ENCODE peak calls at places on chromosomes 7 and 10, in four cellular contexts. One of them, this sample, is unnamed.

GRCh38 chr7:18212788-18213187 is 185.1 kb upstream of the PRPS1L1 start:
- DNase-seq in cardiac muscle cell: peak
- DNase-seq in GM19239: no peak
- DNase-seq in left ventricle myocardium superior: no peak
- DNase-seq in this sample: no peak

GRCh38 chr7:25361863-25362262 is 133.6 kb upstream of the NPVF start:
- DNase-seq in cardiac muscle cell: no peak
- DNase-seq in GM19239: no peak
- DNase-seq in left ventricle myocardium superior: no peak
- DNase-seq in this sample: no peak

GRCh38 chr7:149732611-149733010 is 40.8 kb downstream of the ZNF467 start:
- DNase-seq in cardiac muscle cell: no peak
- DNase-seq in left ventricle myocardium superior: no peak
- DNase-seq in GM19239: no peak
- DNase-seq in this sample: no peak

GRCh38 chr7:81846398-81846797 is 76.6 kb upstream of the HGF start:
- DNase-seq in cardiac muscle cell: no peak
- DNase-seq in GM19239: no peak
- DNase-seq in left ventricle myocardium superior: no peak
- DNase-seq in this sample: no peak

GRCh38 chr10:114304017-114304565 is 65.0 kb downstream of the VWA2 start:
- DNase-seq in GM19239: peak
- DNase-seq in cardiac muscle cell: peak
- DNase-seq in left ventricle myocardium superior: peak
- DNase-seq in this sample: no peak

GRCh38 chr10:96082748-96083147 is 39.4 kb downstream of the CCNJ start:
- DNase-seq in cardiac muscle cell: no peak
- DNase-seq in GM19239: no peak
- DNase-seq in left ventricle myocardium superior: no peak
- DNase-seq in this sample: no peak

GRCh38 chr7:80563561-80564327 is 51.9 kb upstream of the GNAT3 start:
- DNase-seq in cardiac muscle cell: no peak
- DNase-seq in GM19239: no peak
- DNase-seq in left ventricle myocardium superior: no peak
- DNase-seq in this sample: no peak

GRCh38 chr7:50632561-50633413 is 67.6 kb upstream of the DDC start:
- DNase-seq in cardiac muscle cell: peak
- DNase-seq in GM19239: peak
- DNase-seq in left ventricle myocardium superior: no peak
- DNase-seq in this sample: no peak

GRCh38 chr10:10685566-10685965 is 332.1 kb upstream of the CELF2 start:
- DNase-seq in cardiac muscle cell: no peak
- DNase-seq in left ventricle myocardium superior: no peak
- DNase-seq in GM19239: no peak
- DNase-seq in this sample: no peak

GRCh38 chr10:77849039-77849664 is 77.4 kb downstream of the DLG5 start:
- DNase-seq in cardiac muscle cell: peak
- DNase-seq in left ventricle myocardium superior: no peak
- DNase-seq in GM19239: no peak
- DNase-seq in this sample: no peak

GRCh38 chr7:374706-375490 is 84.9 kb downstream of the FOXL3 start:
- DNase-seq in GM19239: no peak
- DNase-seq in left ventricle myocardium superior: peak
- DNase-seq in cardiac muscle cell: no peak
- DNase-seq in this sample: no peak

GRCh38 chr10:69397972-69398371 is 18.7 kb downstream of the TACR2 start:
- DNase-seq in GM19239: no peak
- DNase-seq in cardiac muscle cell: no peak
- DNase-seq in left ventricle myocardium superior: no peak
- DNase-seq in this sample: no peak

GRCh38 chr7:141335164-141335563 is 216.0 kb upstream of the AGK start:
- DNase-seq in GM19239: no peak
- DNase-seq in cardiac muscle cell: no peak
- DNase-seq in left ventricle myocardium superior: no peak
- DNase-seq in this sample: no peak

GRCh38 chr7:106944035-106944665 is 79.1 kb downstream of the PIK3CG start:
- DNase-seq in cardiac muscle cell: no peak
- DNase-seq in left ventricle myocardium superior: no peak
- DNase-seq in GM19239: no peak
- DNase-seq in this sample: no peak

GRCh38 chr10:78578929-78579328 is 489.8 kb upstream of the ZMIZ1 start:
- DNase-seq in GM19239: no peak
- DNase-seq in left ventricle myocardium superior: no peak
- DNase-seq in cardiac muscle cell: no peak
- DNase-seq in this sample: no peak

GRCh38 chr7:7868245-7868899 is 100.2 kb upstream of the GLCCI1 start:
- DNase-seq in left ventricle myocardium superior: no peak
- DNase-seq in cardiac muscle cell: no peak
- DNase-seq in GM19239: no peak
- DNase-seq in this sample: no peak

GRCh38 chr10:77082601-77083252 is 554.9 kb downstream of the KCNMA1 start:
- DNase-seq in GM19239: no peak
- DNase-seq in left ventricle myocardium superior: no peak
- DNase-seq in cardiac muscle cell: no peak
- DNase-seq in this sample: no peak

GRCh38 chr10:46534828-46535524 is 21.5 kb downstream of the GPRIN2 start:
- DNase-seq in left ventricle myocardium superior: peak
- DNase-seq in cardiac muscle cell: no peak
- DNase-seq in GM19239: no peak
- DNase-seq in this sample: peak

GRCh38 chr10:79239930-79240713 is 107.1 kb upstream of the PPIF start:
- DNase-seq in left ventricle myocardium superior: no peak
- DNase-seq in GM19239: no peak
- DNase-seq in cardiac muscle cell: peak
- DNase-seq in this sample: no peak

GRCh38 chr7:151671514-151671913 is 151.8 kb upstream of the RHEB start:
- DNase-seq in cardiac muscle cell: no peak
- DNase-seq in GM19239: no peak
- DNase-seq in left ventricle myocardium superior: peak
- DNase-seq in this sample: no peak

GRCh38 chr7:105796365-105796764 is 80.0 kb downstream of the ATXN7L1 start:
- DNase-seq in cardiac muscle cell: no peak
- DNase-seq in left ventricle myocardium superior: no peak
- DNase-seq in GM19239: no peak
- DNase-seq in this sample: no peak

GRCh38 chr7:77887567-77887966 is 89.0 kb downstream of the PHTF2 start:
- DNase-seq in cardiac muscle cell: no peak
- DNase-seq in GM19239: no peak
- DNase-seq in left ventricle myocardium superior: no peak
- DNase-seq in this sample: no peak

GRCh38 chr7:51970961-51971655 is 654.5 kb upstream of the COBL start:
- DNase-seq in left ventricle myocardium superior: no peak
- DNase-seq in GM19239: no peak
- DNase-seq in cardiac muscle cell: no peak
- DNase-seq in this sample: peak

GRCh38 chr7:130309986-130310385 is 17.0 kb downstream of the CPA4 start:
- DNase-seq in cardiac muscle cell: no peak
- DNase-seq in left ventricle myocardium superior: no peak
- DNase-seq in GM19239: no peak
- DNase-seq in this sample: no peak

GRCh38 chr10:69632516-69633199 is 2.6 kb downstream of the FAM241B start:
- DNase-seq in GM19239: no peak
- DNase-seq in left ventricle myocardium superior: no peak
- DNase-seq in cardiac muscle cell: no peak
- DNase-seq in this sample: no peak

GRCh38 chr10:46541017-46541661 is 15.3 kb downstream of the GPRIN2 start:
- DNase-seq in cardiac muscle cell: peak
- DNase-seq in GM19239: no peak
- DNase-seq in left ventricle myocardium superior: peak
- DNase-seq in this sample: peak

GRCh38 chr7:108384721-108385483 is 71.3 kb downstream of the NRCAM start:
- DNase-seq in cardiac muscle cell: no peak
- DNase-seq in left ventricle myocardium superior: no peak
- DNase-seq in GM19239: no peak
- DNase-seq in this sample: no peak

GRCh38 chr10:115033898-115034297 is 59.3 kb upstream of the ATRNL1 start:
- DNase-seq in left ventricle myocardium superior: no peak
- DNase-seq in GM19239: no peak
- DNase-seq in cardiac muscle cell: no peak
- DNase-seq in this sample: no peak

GRCh38 chr7:1537631-1538412 is 7.3 kb downstream of the MAFK start:
- DNase-seq in GM19239: no peak
- DNase-seq in cardiac muscle cell: peak
- DNase-seq in left ventricle myocardium superior: peak
- DNase-seq in this sample: peak

GRCh38 chr7:73766556-73767229 is 3.4 kb downstream of the CLDN3 start:
- DNase-seq in GM19239: no peak
- DNase-seq in cardiac muscle cell: no peak
- DNase-seq in left ventricle myocardium superior: no peak
- DNase-seq in this sample: no peak

This sample was measured in Right ventricle myocardium inferior.